ENCODE peak calls at places on chromosomes 4 and X, in four cellular contexts. One of them, this sample, is unnamed.

GRCh38 chr4:113806850-113807249 is 45.3 kb upstream of the CAMK2D start:
- DNase-seq in HepG2: no peak
- DNase-seq in K562: no peak
- DNase-seq in GM12878: no peak
- DNase-seq in this sample: no peak

GRCh38 chr4:4559596-4559995 is 17.7 kb upstream of the STX18 start:
- DNase-seq in GM12878: no peak
- DNase-seq in K562: no peak
- DNase-seq in HepG2: no peak
- DNase-seq in this sample: no peak

GRCh38 chrX:45479835-45480422 is 279.3 kb upstream of the DIPK2B start:
- DNase-seq in K562: no peak
- DNase-seq in GM12878: no peak
- DNase-seq in HepG2: peak
- DNase-seq in this sample: no peak

GRCh38 chrX:35826503-35826902 is 28.4 kb downstream of the MAGEB16 start:
- DNase-seq in HepG2: no peak
- DNase-seq in K562: no peak
- DNase-seq in GM12878: no peak
- DNase-seq in this sample: no peak

GRCh38 chr4:26356067-26356466 is 35.3 kb downstream of the RBPJ start:
- DNase-seq in K562: no peak
- DNase-seq in GM12878: peak
- DNase-seq in HepG2: no peak
- DNase-seq in this sample: no peak

GRCh38 chr4:159283697-159284492 is 181.0 kb downstream of the RAPGEF2 start:
- DNase-seq in GM12878: no peak
- DNase-seq in HepG2: no peak
- DNase-seq in K562: no peak
- DNase-seq in this sample: peak

GRCh38 chrX:114800719-114801118 is 216.7 kb downstream of the IL13RA2 start:
- DNase-seq in GM12878: no peak
- DNase-seq in HepG2: peak
- DNase-seq in K562: peak
- DNase-seq in this sample: no peak

GRCh38 chrX:107826286-107827136 is 845 bp downstream of the MID2 start:
- DNase-seq in HepG2: no peak
- DNase-seq in K562: no peak
- DNase-seq in GM12878: no peak
- DNase-seq in this sample: no peak

GRCh38 chr4:184061582-184061981 is 156.1 kb downstream of the ENPP6 start:
- DNase-seq in HepG2: no peak
- DNase-seq in K562: no peak
- DNase-seq in GM12878: no peak
- DNase-seq in this sample: no peak

GRCh38 chr4:38612996-38613395 is 51.0 kb upstream of the KLF3 start:
- DNase-seq in K562: no peak
- DNase-seq in GM12878: no peak
- DNase-seq in HepG2: no peak
- DNase-seq in this sample: no peak

GRCh38 chr4:17810260-17811077 is at the start of the genes DCAF16 and NCAPG:
- DNase-seq in HepG2: peak
- DNase-seq in GM12878: peak
- DNase-seq in K562: peak
- DNase-seq in this sample: peak

GRCh38 chr4:25223770-25224375 is 10.0 kb upstream of the PI4K2B start:
- DNase-seq in HepG2: no peak
- DNase-seq in K562: no peak
- DNase-seq in GM12878: no peak
- DNase-seq in this sample: no peak

GRCh38 chr4:124943145-124943889 is 230.8 kb upstream of the ANKRD50 start:
- DNase-seq in K562: no peak
- DNase-seq in HepG2: no peak
- DNase-seq in GM12878: no peak
- DNase-seq in this sample: no peak

GRCh38 chr4:73068496-73069337 is 799 bp downstream of the COX18 start:
- DNase-seq in GM12878: peak
- DNase-seq in K562: no peak
- DNase-seq in HepG2: peak
- DNase-seq in this sample: no peak

GRCh38 chrX:97841544-97842179 is 958.0 kb downstream of the RPA4 start:
- DNase-seq in HepG2: no peak
- DNase-seq in GM12878: no peak
- DNase-seq in K562: no peak
- DNase-seq in this sample: no peak

GRCh38 chr4:124090007-124090406 is 622.5 kb downstream of the ANKRD50 start:
- DNase-seq in GM12878: no peak
- DNase-seq in K562: no peak
- DNase-seq in HepG2: no peak
- DNase-seq in this sample: no peak

GRCh38 chrX:32524385-32524784 is 687.0 kb downstream of the DMD start:
- DNase-seq in GM12878: no peak
- DNase-seq in K562: no peak
- DNase-seq in HepG2: no peak
- DNase-seq in this sample: no peak

GRCh38 chr4:7967501-7968261 is 28.0 kb upstream of the AFAP1 start:
- DNase-seq in K562: no peak
- DNase-seq in GM12878: no peak
- DNase-seq in HepG2: no peak
- DNase-seq in this sample: no peak

GRCh38 chr4:7971881-7972500 is 32.3 kb upstream of the AFAP1 start:
- DNase-seq in K562: no peak
- DNase-seq in HepG2: peak
- DNase-seq in GM12878: no peak
- DNase-seq in this sample: no peak

GRCh38 chr4:7968262-7968896 is 28.7 kb upstream of the AFAP1 start:
- DNase-seq in GM12878: no peak
- DNase-seq in HepG2: no peak
- DNase-seq in K562: no peak
- DNase-seq in this sample: no peak

GRCh38 chr4:7971159-7971631 is 31.5 kb upstream of the AFAP1 start:
- DNase-seq in K562: no peak
- DNase-seq in GM12878: no peak
- DNase-seq in HepG2: no peak
- DNase-seq in this sample: no peak

DNA sequence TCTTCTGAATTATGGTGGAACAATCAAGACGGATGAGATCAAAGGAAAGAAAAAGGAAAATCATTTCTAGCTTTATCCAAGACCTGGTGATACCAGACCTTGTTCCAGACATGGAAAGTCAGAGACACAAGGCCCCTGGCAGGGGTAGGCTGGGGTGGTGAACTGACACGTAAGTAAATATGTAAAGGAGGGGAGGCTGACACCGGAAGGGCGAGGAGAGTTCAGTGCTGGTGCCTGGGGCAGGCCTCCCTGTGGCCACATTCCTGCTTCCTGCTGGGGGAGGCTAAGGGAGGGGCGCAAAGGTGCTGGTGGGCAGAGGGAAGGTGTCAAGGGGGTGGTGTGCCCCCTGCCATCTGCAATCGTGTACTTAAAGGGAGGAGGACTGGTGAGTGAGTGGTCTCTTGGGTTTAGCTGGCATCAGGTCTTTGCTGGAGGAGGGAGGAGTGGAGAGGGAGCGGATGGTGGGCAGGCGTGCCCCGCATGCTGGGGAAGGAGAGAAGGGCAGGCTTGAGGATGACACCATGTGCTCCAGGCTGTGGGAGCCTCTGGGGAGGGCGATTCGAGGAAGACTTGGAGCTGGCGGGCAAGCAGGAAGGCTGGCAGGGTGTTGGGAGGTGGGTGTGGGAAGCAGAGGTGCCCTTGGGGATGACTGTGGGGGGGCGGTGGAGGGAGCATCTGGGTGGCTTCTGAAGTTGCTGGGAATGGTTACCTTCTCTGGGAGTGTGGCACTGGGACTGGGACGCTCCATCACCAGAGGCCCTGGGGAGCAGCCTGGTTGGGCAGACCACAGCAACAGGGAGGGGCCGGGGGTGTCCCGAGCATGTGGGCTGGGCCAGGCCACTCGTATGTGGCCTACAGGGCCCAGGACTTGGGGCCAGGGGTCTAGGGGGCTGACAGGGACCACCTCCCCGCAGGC is 30.6 kb upstream of the AFAP1 start:
- DNase-seq in GM12878: no peak
- DNase-seq in HepG2: peak
- DNase-seq in K562: no peak
- DNase-seq in this sample: no peak
- TF ChIP-seq RFX5 in GM12878: no peak
- TF ChIP-seq RFX5 in HepG2: no peak
- TF ChIP-seq RFX5 in K562: no peak
- TF ChIP-seq RFX5 in this sample: no peak

DNA sequence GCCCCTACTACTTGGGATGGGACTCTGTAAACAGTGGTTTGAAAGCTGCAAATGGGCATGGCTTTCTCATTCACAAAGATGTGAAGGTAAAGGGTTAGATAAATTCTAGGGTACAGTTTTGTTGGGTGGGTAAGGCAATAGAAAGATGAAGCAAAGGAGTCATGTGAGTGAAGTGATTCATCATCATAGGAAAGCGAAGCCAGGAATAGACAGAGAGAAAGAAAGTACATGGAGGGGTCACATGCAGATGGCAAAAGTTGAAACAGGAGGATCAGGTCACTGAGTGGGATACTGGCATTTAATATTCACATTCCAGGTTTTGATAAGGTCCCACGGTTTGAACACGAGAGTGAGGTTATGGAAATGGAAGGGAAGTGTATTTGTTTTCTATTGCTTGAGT is 8.2 kb upstream of the ABCG2 start:
- DNase-seq in GM12878: no peak
- DNase-seq in HepG2: no peak
- DNase-seq in K562: no peak
- DNase-seq in this sample: no peak
- TF ChIP-seq SRF in GM12878: no peak
- TF ChIP-seq SRF in HepG2: no peak
- TF ChIP-seq SRF in K562: no peak
- TF ChIP-seq SRF in this sample: no peak

DNA sequence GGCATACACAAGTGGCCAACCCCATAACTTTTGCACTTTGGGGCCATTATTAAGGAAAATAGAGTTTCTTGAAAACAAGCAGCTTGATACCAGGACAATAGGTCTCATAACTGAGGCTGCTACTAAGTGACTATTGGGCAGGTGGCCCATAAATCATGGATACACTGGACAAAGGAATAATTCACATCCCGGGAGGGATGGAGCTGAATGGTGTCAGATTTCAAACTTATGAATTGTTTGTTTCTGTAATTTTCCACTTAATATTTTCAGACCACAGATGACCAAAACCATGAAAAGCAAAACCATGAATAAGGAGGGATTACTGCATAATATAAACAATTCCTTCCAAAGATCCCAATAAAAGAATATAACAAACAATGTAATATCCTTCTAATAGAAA is 114.4 kb downstream of the WDFY3 start:
- DNase-seq in K562: no peak
- DNase-seq in GM12878: no peak
- DNase-seq in HepG2: no peak
- DNase-seq in this sample: no peak
- TF ChIP-seq CREB1 in K562: no peak
- TF ChIP-seq CREB1 in GM12878: no peak
- TF ChIP-seq CREB1 in HepG2: no peak
- TF ChIP-seq CREB1 in this sample: no peak

GRCh38 chr4:102217775-102218174 is 127.5 kb downstream of the SLC39A8 start:
- DNase-seq in K562: no peak
- DNase-seq in HepG2: no peak
- DNase-seq in GM12878: no peak
- DNase-seq in this sample: no peak
- TF ChIP-seq RFX5 in K562: no peak
- TF ChIP-seq RFX5 in HepG2: no peak
- TF ChIP-seq RFX5 in GM12878: no peak
- TF ChIP-seq RFX5 in this sample: no peak

DNA sequence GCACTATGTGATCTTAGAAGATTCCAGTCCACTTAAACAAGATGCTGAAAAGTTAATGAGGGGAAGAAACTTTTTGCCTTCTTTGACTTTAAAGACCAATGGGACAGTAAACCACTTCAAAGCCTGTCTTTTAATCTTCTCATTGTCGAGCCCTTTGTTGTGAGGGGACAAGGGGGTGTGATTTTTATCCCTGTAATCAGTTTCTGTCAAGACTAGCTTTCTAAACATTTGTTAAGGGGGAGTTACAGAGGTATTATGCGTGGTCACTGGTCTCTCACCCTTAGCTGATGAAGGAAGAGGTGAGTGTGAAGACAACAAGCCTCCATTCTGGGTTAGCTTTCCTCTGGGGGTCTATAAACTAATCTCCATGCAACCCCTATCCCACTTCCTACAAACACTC is 409.3 kb downstream of the ARHGAP24 start:
- DNase-seq in GM12878: no peak
- DNase-seq in HepG2: no peak
- DNase-seq in K562: no peak
- DNase-seq in this sample: no peak
- TF ChIP-seq SRF in GM12878: no peak
- TF ChIP-seq SRF in HepG2: no peak
- TF ChIP-seq SRF in K562: no peak
- TF ChIP-seq SRF in this sample: no peak

GRCh38 chr4:82592639-82593038 is 30.9 kb upstream of the TMEM150C start:
- DNase-seq in GM12878: no peak
- DNase-seq in K562: no peak
- DNase-seq in HepG2: no peak
- DNase-seq in this sample: no peak
- TF ChIP-seq CREB1 in GM12878: no peak
- TF ChIP-seq CREB1 in K562: no peak
- TF ChIP-seq CREB1 in HepG2: no peak
- TF ChIP-seq CREB1 in this sample: no peak

DNA sequence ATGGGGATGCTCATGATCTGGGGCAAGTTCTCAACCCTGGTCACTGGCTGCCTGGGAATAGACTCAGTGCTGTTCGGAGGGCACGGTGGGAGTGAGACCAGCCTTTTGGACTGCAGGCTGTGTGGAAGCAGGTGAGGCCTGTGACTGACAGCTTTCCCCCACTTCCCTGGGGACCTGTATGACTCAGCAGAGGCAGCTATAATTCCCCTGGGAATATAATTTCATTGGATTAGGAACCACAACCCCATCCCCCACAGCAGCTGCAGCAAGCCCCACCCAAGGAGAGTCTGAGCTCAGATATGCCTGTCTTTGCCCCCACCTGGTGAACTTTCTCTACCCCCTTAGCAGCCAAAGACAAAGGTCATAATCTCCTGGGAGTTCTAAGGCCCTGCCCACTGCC is 408.6 kb downstream of the PPP3CA start:
- DNase-seq in GM12878: no peak
- DNase-seq in HepG2: no peak
- DNase-seq in K562: no peak
- DNase-seq in this sample: no peak
- TF ChIP-seq RFX5 in GM12878: no peak
- TF ChIP-seq RFX5 in HepG2: no peak
- TF ChIP-seq RFX5 in K562: no peak
- TF ChIP-seq RFX5 in this sample: no peak

This sample was measured in H1.